ENCODE peak calls at places on chromosomes 6 and 20, in ten cellular contexts. X, N, Z, R, Q, O, J, T, V and W are unnamed samples.

GRCh38 chr6:16762547-16763477 is 1.6 kb upstream of the ATXN1 start:
- DNase-seq in X (peak), N (peak), Z (peak), R (peak), Q (peak), O (no peak), J (peak), T (no peak), V (no peak), W (no peak)

GRCh38 chr6:168021581-168021980 is 24.1 kb downstream of the KIF25 start:
- DNase-seq in X (no peak), N (no peak), Z (no peak), R (no peak), Q (no peak), O (no peak), J (no peak), T (no peak), V (no peak), W (no peak)

GRCh38 chr6:136117081-136117480 is 133.0 kb downstream of the MTFR2 start:
- DNase-seq in X (no peak), N (no peak), Z (no peak), R (no peak), Q (no peak), O (no peak), J (no peak), T (no peak), V (no peak), W (no peak)

GRCh38 chr6:42819803-42820508 is 38.1 kb downstream of the BICRAL start:
- DNase-seq in X (no peak), N (peak), Z (peak), R (peak), Q (peak), O (no peak), J (no peak), T (no peak), V (no peak), W (no peak)

GRCh38 chr20:55632592-55632991 is 372.7 kb downstream of the CBLN4 start:
- DNase-seq in X (no peak), N (no peak), Z (no peak), R (no peak), Q (no peak), O (no peak), J (no peak), T (no peak), V (no peak), W (no peak)

GRCh38 chr6:7047966-7048365 is 59.8 kb upstream of the RREB1 start:
- DNase-seq in X (no peak), N (no peak), Z (peak), R (no peak), Q (peak), O (no peak), J (no peak), T (no peak), V (no peak), W (no peak)

GRCh38 chr6:14987490-14987889 is 258.4 kb upstream of the JARID2 start:
- DNase-seq in X (no peak), N (no peak), Z (no peak), R (no peak), Q (no peak), O (no peak), J (no peak), T (no peak), V (no peak), W (no peak)

GRCh38 chr6:84065718-84066290 is 32.2 kb downstream of the MRAP2 start:
- DNase-seq in X (no peak), N (no peak), Z (no peak), R (no peak), Q (peak), O (no peak), J (no peak), T (no peak), V (no peak), W (no peak)

GRCh38 chr6:95685817-95686216 is 108.5 kb downstream of the MANEA start:
- DNase-seq in X (no peak), N (no peak), Z (no peak), R (peak), Q (no peak), O (no peak), J (no peak), T (no peak), V (no peak), W (no peak)

GRCh38 chr20:24981750-24982149 is 10.8 kb downstream of the APMAP start:
- DNase-seq in X (no peak), N (no peak), Z (no peak), R (no peak), Q (no peak), O (no peak), J (no peak), T (no peak), V (no peak), W (no peak)

GRCh38 chr20:58889334-58890072 is 37.0 kb downstream of the GNAS start:
- DNase-seq in X (no peak), N (no peak), Z (no peak), R (no peak), Q (no peak), O (no peak), J (no peak), T (no peak), V (no peak), W (no peak)

GRCh38 chr6:1821188-1822183 is 211.8 kb downstream of the FOXC1 start:
- DNase-seq in X (no peak), N (no peak), Z (peak), R (no peak), Q (peak), O (no peak), J (no peak), T (no peak), V (no peak), W (no peak)

GRCh38 chr6:70131528-70131927 is 171.4 kb downstream of the COL9A1 start:
- DNase-seq in X (no peak), N (no peak), Z (no peak), R (no peak), Q (no peak), O (no peak), J (no peak), T (no peak), V (peak), W (no peak)

GRCh38 chr6:37731888-37732287 is 34.2 kb upstream of the MDGA1 start:
- DNase-seq in X (no peak), N (no peak), Z (no peak), R (no peak), Q (no peak), O (no peak), J (no peak), T (no peak), V (peak), W (no peak)

GRCh38 chr20:12597491-12597890 is 411.3 kb upstream of the SPTLC3 start:
- DNase-seq in X (no peak), N (no peak), Z (no peak), R (no peak), Q (no peak), O (no peak), J (no peak), T (no peak), V (no peak), W (no peak)

GRCh38 chr6:63740709-63741108 is 105.1 kb downstream of the PHF3 start:
- DNase-seq in X (no peak), N (no peak), Z (no peak), R (no peak), Q (peak), O (no peak), J (peak), T (no peak), V (no peak), W (no peak)

GRCh38 chr6:44957151-44957550 is 371.0 kb upstream of the RUNX2 start:
- DNase-seq in X (no peak), N (no peak), Z (no peak), R (no peak), Q (no peak), O (no peak), J (no peak), T (no peak), V (no peak), W (no peak)

GRCh38 chr6:44976677-44977405 is 351.3 kb upstream of the RUNX2 start:
- DNase-seq in X (no peak), N (no peak), Z (no peak), R (no peak), Q (peak), O (no peak), J (no peak), T (no peak), V (no peak), W (no peak)

GRCh38 chr6:90088009-90088408 is 193.7 kb downstream of the GJA10 start:
- DNase-seq in X (no peak), N (no peak), Z (peak), R (no peak), Q (peak), O (no peak), J (no peak), T (no peak), V (no peak), W (no peak)